ENCODE peak calls at places on chromosomes 13 and 19, in eight cellular contexts. One of them, this sample, is unnamed.
A peak's percentile ranks its signal among the peaks of the same experiment; 100 is the strongest.

GRCh38 chr13:81540777-81541176 is 1199.9 kb upstream of the SPRY2 start:
- DNase-seq in HTR-8/SVneo: no peak
- DNase-seq in NCI-H460: no peak
- DNase-seq in AG09319: no peak
- DNase-seq in right cardiac atrium: no peak
- DNase-seq in NCI-H345: no peak
- DNase-seq in colonic mucosa: no peak
- DNase-seq in activated naive CD4-positive, alpha-beta T cell: no peak
- DNase-seq in this sample: no peak

GRCh38 chr19:30402790-30403189 is 30.6 kb downstream of the ZNF536 start:
- DNase-seq in HTR-8/SVneo: no peak
- DNase-seq in NCI-H460: no peak
- DNase-seq in AG09319: no peak
- DNase-seq in right cardiac atrium: no peak
- DNase-seq in NCI-H345: no peak
- DNase-seq in colonic mucosa: no peak
- DNase-seq in activated naive CD4-positive, alpha-beta T cell: no peak
- DNase-seq in this sample: no peak

GRCh38 chr13:35621989-35622388 is 145.5 kb upstream of the MAB21L1 start:
- DNase-seq in HTR-8/SVneo: no peak
- DNase-seq in NCI-H460: no peak
- DNase-seq in AG09319: no peak
- DNase-seq in right cardiac atrium: no peak
- DNase-seq in NCI-H345: no peak
- DNase-seq in colonic mucosa: no peak
- DNase-seq in activated naive CD4-positive, alpha-beta T cell: no peak
- DNase-seq in this sample: no peak

GRCh38 chr19:18153555-18154134 is 682 bp downstream of the PIK3R2 start:
- DNase-seq in HTR-8/SVneo: no peak
- DNase-seq in NCI-H460: no peak
- DNase-seq in AG09319: no peak
- DNase-seq in right cardiac atrium: peak; percentile 72
- DNase-seq in NCI-H345: no peak
- DNase-seq in colonic mucosa: no peak
- DNase-seq in activated naive CD4-positive, alpha-beta T cell: peak; percentile 38
- DNase-seq in this sample: peak; percentile 13

GRCh38 chr19:55247621-55248099 is 11.2 kb downstream of the PPP6R1 start:
- DNase-seq in HTR-8/SVneo: no peak
- DNase-seq in NCI-H460: no peak
- DNase-seq in AG09319: peak; percentile 4
- DNase-seq in right cardiac atrium: no peak
- DNase-seq in NCI-H345: no peak
- DNase-seq in colonic mucosa: peak; percentile 75
- DNase-seq in activated naive CD4-positive, alpha-beta T cell: no peak
- DNase-seq in this sample: no peak

GRCh38 chr19:3625996-3626472 is 556 bp downstream of the CACTIN start:
- DNase-seq in HTR-8/SVneo: no peak
- DNase-seq in NCI-H460: no peak
- DNase-seq in AG09319: no peak
- DNase-seq in right cardiac atrium: no peak
- DNase-seq in NCI-H345: no peak
- DNase-seq in colonic mucosa: no peak
- DNase-seq in activated naive CD4-positive, alpha-beta T cell: no peak
- DNase-seq in this sample: no peak

GRCh38 chr19:4737955-4738580 is 14.4 kb upstream of the DPP9 start:
- DNase-seq in HTR-8/SVneo: no peak
- DNase-seq in NCI-H460: no peak
- DNase-seq in AG09319: no peak
- DNase-seq in right cardiac atrium: no peak
- DNase-seq in NCI-H345: no peak
- DNase-seq in colonic mucosa: no peak
- DNase-seq in activated naive CD4-positive, alpha-beta T cell: no peak
- DNase-seq in this sample: peak; percentile 68

GRCh38 chr19:32843716-32844245 is 25.8 kb downstream of the SLC7A9 start:
- DNase-seq in HTR-8/SVneo: no peak
- DNase-seq in NCI-H460: no peak
- DNase-seq in AG09319: no peak
- DNase-seq in right cardiac atrium: no peak
- DNase-seq in NCI-H345: no peak
- DNase-seq in colonic mucosa: no peak
- DNase-seq in activated naive CD4-positive, alpha-beta T cell: no peak
- DNase-seq in this sample: no peak

GRCh38 chr19:30222428-30222873 is 149.7 kb upstream of the ZNF536 start:
- DNase-seq in HTR-8/SVneo: no peak
- DNase-seq in NCI-H460: no peak
- DNase-seq in AG09319: no peak
- DNase-seq in right cardiac atrium: peak; percentile 60
- DNase-seq in NCI-H345: no peak
- DNase-seq in colonic mucosa: no peak
- DNase-seq in activated naive CD4-positive, alpha-beta T cell: no peak
- DNase-seq in this sample: no peak

GRCh38 chr19:13012690-13013608 is 17.7 kb downstream of the NFIX start:
- DNase-seq in HTR-8/SVneo: no peak
- DNase-seq in NCI-H460: no peak
- DNase-seq in AG09319: no peak
- DNase-seq in right cardiac atrium: peak; percentile 82
- DNase-seq in NCI-H345: no peak
- DNase-seq in colonic mucosa: peak; percentile 85
- DNase-seq in activated naive CD4-positive, alpha-beta T cell: no peak
- DNase-seq in this sample: no peak

GRCh38 chr19:42468273-42468796 is 25.6 kb upstream of the CXCL17 start:
- DNase-seq in HTR-8/SVneo: peak; percentile 74
- DNase-seq in NCI-H460: no peak
- DNase-seq in AG09319: peak; percentile 57
- DNase-seq in right cardiac atrium: no peak
- DNase-seq in NCI-H345: no peak
- DNase-seq in colonic mucosa: peak; percentile 64
- DNase-seq in activated naive CD4-positive, alpha-beta T cell: no peak
- DNase-seq in this sample: no peak

GRCh38 chr13:106586764-106587163 is 18.8 kb upstream of the ARGLU1 start:
- DNase-seq in HTR-8/SVneo: no peak
- DNase-seq in NCI-H460: no peak
- DNase-seq in AG09319: no peak
- DNase-seq in right cardiac atrium: no peak
- DNase-seq in NCI-H345: no peak
- DNase-seq in colonic mucosa: no peak
- DNase-seq in activated naive CD4-positive, alpha-beta T cell: no peak
- DNase-seq in this sample: no peak

GRCh38 chr19:17686592-17687042 is 1.5 kb downstream of the UNC13A start:
- DNase-seq in HTR-8/SVneo: no peak
- DNase-seq in NCI-H460: no peak
- DNase-seq in AG09319: no peak
- DNase-seq in right cardiac atrium: peak; percentile 76
- DNase-seq in NCI-H345: peak; percentile 57
- DNase-seq in colonic mucosa: peak; percentile 20
- DNase-seq in activated naive CD4-positive, alpha-beta T cell: no peak
- DNase-seq in this sample: no peak

GRCh38 chr19:10305139-10305806 is 4.3 kb downstream of the ZGLP1 start:
- DNase-seq in HTR-8/SVneo: no peak
- DNase-seq in NCI-H460: no peak
- DNase-seq in AG09319: no peak
- DNase-seq in right cardiac atrium: peak; percentile 70
- DNase-seq in NCI-H345: no peak
- DNase-seq in colonic mucosa: no peak
- DNase-seq in activated naive CD4-positive, alpha-beta T cell: no peak
- DNase-seq in this sample: no peak

GRCh38 chr13:18949970-18950369 is 231.7 kb downstream of the TUBA3C start:
- DNase-seq in HTR-8/SVneo: no peak
- DNase-seq in NCI-H460: no peak
- DNase-seq in AG09319: no peak
- DNase-seq in right cardiac atrium: no peak
- DNase-seq in NCI-H345: no peak
- DNase-seq in colonic mucosa: no peak
- DNase-seq in activated naive CD4-positive, alpha-beta T cell: no peak
- DNase-seq in this sample: no peak

GRCh38 chr19:40466219-40467006 is at the start of gene SPTBN4:
- DNase-seq in HTR-8/SVneo: no peak
- DNase-seq in NCI-H460: no peak
- DNase-seq in AG09319: no peak
- DNase-seq in right cardiac atrium: peak; percentile 78
- DNase-seq in NCI-H345: no peak
- DNase-seq in colonic mucosa: peak; percentile 37
- DNase-seq in activated naive CD4-positive, alpha-beta T cell: peak; percentile 68
- DNase-seq in this sample: no peak